ENCODE peak calls at places on chromosomes 2 and 18, in ten cellular contexts. One of them, this sample, is unnamed.
A peak's percentile ranks its signal among the peaks of the same experiment; 100 is the strongest.

GRCh38 chr2:182597570-182597969 is 118.5 kb upstream of the DNAJC10 start:
- DNase-seq in activated T-cell treated with anti-CD3 and anti-CD28 coated beads, Interleukin-2, amount 50 U/mL, for 72 hours: no peak
- DNase-seq in HS-5: no peak
- DNase-seq in A549: no peak
- DNase-seq in myocyte: no peak
- DNase-seq in LoVo: no peak
- DNase-seq in endothelial cell: no peak
- DNase-seq in cortex of kidney: no peak
- DNase-seq in Calu3: no peak
- DNase-seq in NCI-H748 treated with DMSO at 0.1 percent for 48 hours: no peak
- DNase-seq in this sample: no peak

GRCh38 chr18:31424383-31424988 is 23.1 kb upstream of the DSG3 start:
- DNase-seq in activated T-cell treated with anti-CD3 and anti-CD28 coated beads, Interleukin-2, amount 50 U/mL, for 72 hours: peak; percentile 10
- DNase-seq in HS-5: peak; percentile 6
- DNase-seq in A549: peak; percentile 4
- DNase-seq in myocyte: no peak
- DNase-seq in LoVo: peak; percentile 63
- DNase-seq in endothelial cell: peak; percentile 57
- DNase-seq in cortex of kidney: no peak
- DNase-seq in Calu3: peak; percentile 67
- DNase-seq in NCI-H748 treated with DMSO at 0.1 percent for 48 hours: no peak
- DNase-seq in this sample: peak; percentile 30

GRCh38 chr2:135662088-135662487 is 79.6 kb upstream of the UBXN4 start:
- DNase-seq in activated T-cell treated with anti-CD3 and anti-CD28 coated beads, Interleukin-2, amount 50 U/mL, for 72 hours: peak; percentile 42
- DNase-seq in HS-5: no peak
- DNase-seq in A549: no peak
- DNase-seq in myocyte: no peak
- DNase-seq in LoVo: no peak
- DNase-seq in endothelial cell: no peak
- DNase-seq in cortex of kidney: no peak
- DNase-seq in Calu3: no peak
- DNase-seq in NCI-H748 treated with DMSO at 0.1 percent for 48 hours: no peak
- DNase-seq in this sample: no peak

GRCh38 chr2:97267411-97268074 is 154.6 kb downstream of the ANKRD36 start:
- DNase-seq in activated T-cell treated with anti-CD3 and anti-CD28 coated beads, Interleukin-2, amount 50 U/mL, for 72 hours: peak; percentile 1
- DNase-seq in HS-5: no peak
- DNase-seq in A549: no peak
- DNase-seq in myocyte: no peak
- DNase-seq in LoVo: no peak
- DNase-seq in endothelial cell: no peak
- DNase-seq in cortex of kidney: no peak
- DNase-seq in Calu3: no peak
- DNase-seq in NCI-H748 treated with DMSO at 0.1 percent for 48 hours: no peak
- DNase-seq in this sample: no peak

GRCh38 chr2:26068602-26069298 is 34.9 kb downstream of the RAB10 start:
- DNase-seq in activated T-cell treated with anti-CD3 and anti-CD28 coated beads, Interleukin-2, amount 50 U/mL, for 72 hours: peak; percentile 64
- DNase-seq in HS-5: peak; percentile 76
- DNase-seq in A549: peak; percentile 71
- DNase-seq in myocyte: peak; percentile 44
- DNase-seq in LoVo: peak; percentile 68
- DNase-seq in endothelial cell: no peak
- DNase-seq in cortex of kidney: no peak
- DNase-seq in Calu3: peak; percentile 18
- DNase-seq in NCI-H748 treated with DMSO at 0.1 percent for 48 hours: no peak
- DNase-seq in this sample: peak; percentile 60

GRCh38 chr2:128798502-128799283 is 480.0 kb upstream of the HS6ST1 start:
- DNase-seq in activated T-cell treated with anti-CD3 and anti-CD28 coated beads, Interleukin-2, amount 50 U/mL, for 72 hours: no peak
- DNase-seq in HS-5: no peak
- DNase-seq in A549: no peak
- DNase-seq in myocyte: no peak
- DNase-seq in LoVo: no peak
- DNase-seq in endothelial cell: no peak
- DNase-seq in cortex of kidney: no peak
- DNase-seq in Calu3: no peak
- DNase-seq in NCI-H748 treated with DMSO at 0.1 percent for 48 hours: no peak
- DNase-seq in this sample: no peak

GRCh38 chr2:69616755-69617154 is 26.8 kb downstream of the AAK1 start:
- DNase-seq in activated T-cell treated with anti-CD3 and anti-CD28 coated beads, Interleukin-2, amount 50 U/mL, for 72 hours: peak; percentile 48
- DNase-seq in HS-5: no peak
- DNase-seq in A549: no peak
- DNase-seq in myocyte: no peak
- DNase-seq in LoVo: no peak
- DNase-seq in endothelial cell: no peak
- DNase-seq in cortex of kidney: no peak
- DNase-seq in Calu3: peak; percentile 54
- DNase-seq in NCI-H748 treated with DMSO at 0.1 percent for 48 hours: no peak
- DNase-seq in this sample: no peak

GRCh38 chr2:47741637-47742036 is 41.3 kb upstream of the MSH6 start:
- DNase-seq in activated T-cell treated with anti-CD3 and anti-CD28 coated beads, Interleukin-2, amount 50 U/mL, for 72 hours: no peak
- DNase-seq in HS-5: no peak
- DNase-seq in A549: no peak
- DNase-seq in myocyte: no peak
- DNase-seq in LoVo: no peak
- DNase-seq in endothelial cell: no peak
- DNase-seq in cortex of kidney: no peak
- DNase-seq in Calu3: no peak
- DNase-seq in NCI-H748 treated with DMSO at 0.1 percent for 48 hours: no peak
- DNase-seq in this sample: no peak